ENCODE peak calls at places on chromosomes 16 and 17, in nine cellular contexts. One of them, this sample, is unnamed.

GRCh38 chr17:45265823-45266222 is 3.9 kb upstream of the SPATA32 start:
- DNase-seq in ovary: no peak
- DNase-seq in A549: peak; percentile 57
- DNase-seq in heart left ventricle: no peak
- DNase-seq in NB4: no peak
- DNase-seq in tibial nerve: no peak
- DNase-seq in uterus: no peak
- DNase-seq in body of pancreas: no peak
- DNase-seq in lower leg skin: no peak
- DNase-seq in this sample: no peak

GRCh38 chr17:28326114-28326513 is 7.1 kb downstream of the TMEM97 start:
- DNase-seq in ovary: no peak
- DNase-seq in A549: no peak
- DNase-seq in heart left ventricle: no peak
- DNase-seq in NB4: no peak
- DNase-seq in tibial nerve: no peak
- DNase-seq in uterus: no peak
- DNase-seq in body of pancreas: no peak
- DNase-seq in lower leg skin: peak; percentile 61
- DNase-seq in this sample: no peak

GRCh38 chr16:7137560-7138330 is 194.9 kb upstream of the RBFOX1 start:
- DNase-seq in ovary: no peak
- DNase-seq in A549: peak; percentile 76
- DNase-seq in heart left ventricle: no peak
- DNase-seq in NB4: no peak
- DNase-seq in tibial nerve: no peak
- DNase-seq in uterus: no peak
- DNase-seq in body of pancreas: no peak
- DNase-seq in lower leg skin: no peak
- DNase-seq in this sample: no peak

GRCh38 chr16:89912627-89913026 is 6.0 kb upstream of the MC1R start:
- DNase-seq in ovary: no peak
- DNase-seq in A549: no peak
- DNase-seq in heart left ventricle: no peak
- DNase-seq in NB4: no peak
- DNase-seq in tibial nerve: no peak
- DNase-seq in uterus: no peak
- DNase-seq in body of pancreas: no peak
- DNase-seq in lower leg skin: no peak
- DNase-seq in this sample: no peak

GRCh38 chr17:65050438-65050837 is 6.1 kb downstream of the GNA13 start:
- DNase-seq in ovary: no peak
- DNase-seq in A549: no peak
- DNase-seq in heart left ventricle: no peak
- DNase-seq in NB4: no peak
- DNase-seq in tibial nerve: no peak
- DNase-seq in uterus: no peak
- DNase-seq in body of pancreas: no peak
- DNase-seq in lower leg skin: no peak
- DNase-seq in this sample: no peak

GRCh38 chr17:76598004-76598439 is 12.4 kb upstream of the ST6GALNAC2 start:
- DNase-seq in ovary: no peak
- DNase-seq in A549: no peak
- DNase-seq in heart left ventricle: no peak
- DNase-seq in NB4: peak; percentile 78
- DNase-seq in tibial nerve: no peak
- DNase-seq in uterus: no peak
- DNase-seq in body of pancreas: no peak
- DNase-seq in lower leg skin: no peak
- DNase-seq in this sample: no peak

GRCh38 chr17:61009619-61010018 is 332.0 kb downstream of the BCAS3 start:
- DNase-seq in ovary: no peak
- DNase-seq in A549: no peak
- DNase-seq in heart left ventricle: peak; percentile 31
- DNase-seq in NB4: no peak
- DNase-seq in tibial nerve: no peak
- DNase-seq in uterus: no peak
- DNase-seq in body of pancreas: no peak
- DNase-seq in lower leg skin: no peak
- DNase-seq in this sample: no peak

GRCh38 chr17:73205326-73205980 is 12.6 kb downstream of the COG1 start:
- DNase-seq in ovary: no peak
- DNase-seq in A549: no peak
- DNase-seq in heart left ventricle: no peak
- DNase-seq in NB4: no peak
- DNase-seq in tibial nerve: no peak
- DNase-seq in uterus: no peak
- DNase-seq in body of pancreas: no peak
- DNase-seq in lower leg skin: peak; percentile 59
- DNase-seq in this sample: no peak

GRCh38 chr16:84643180-84643583 is 5.1 kb upstream of the KLHL36 start:
- DNase-seq in ovary: peak; percentile 89
- DNase-seq in A549: no peak
- DNase-seq in heart left ventricle: peak; percentile 67
- DNase-seq in NB4: peak; percentile 73
- DNase-seq in tibial nerve: peak; percentile 81
- DNase-seq in uterus: peak; percentile 88
- DNase-seq in body of pancreas: peak; percentile 41
- DNase-seq in lower leg skin: peak; percentile 94
- DNase-seq in this sample: no peak

GRCh38 chr16:87126403-87127025 is 190.7 kb downstream of the C16orf95 start:
- DNase-seq in ovary: no peak
- DNase-seq in A549: no peak
- DNase-seq in heart left ventricle: no peak
- DNase-seq in NB4: no peak
- DNase-seq in tibial nerve: no peak
- DNase-seq in uterus: no peak
- DNase-seq in body of pancreas: no peak
- DNase-seq in lower leg skin: peak; percentile 68
- DNase-seq in this sample: no peak

GRCh38 chr17:9729735-9730420 is 61.5 kb downstream of the DHRS7C start:
- DNase-seq in ovary: no peak
- DNase-seq in A549: peak; percentile 69
- DNase-seq in heart left ventricle: no peak
- DNase-seq in NB4: no peak
- DNase-seq in tibial nerve: no peak
- DNase-seq in uterus: no peak
- DNase-seq in body of pancreas: no peak
- DNase-seq in lower leg skin: no peak
- DNase-seq in this sample: no peak

DNA sequence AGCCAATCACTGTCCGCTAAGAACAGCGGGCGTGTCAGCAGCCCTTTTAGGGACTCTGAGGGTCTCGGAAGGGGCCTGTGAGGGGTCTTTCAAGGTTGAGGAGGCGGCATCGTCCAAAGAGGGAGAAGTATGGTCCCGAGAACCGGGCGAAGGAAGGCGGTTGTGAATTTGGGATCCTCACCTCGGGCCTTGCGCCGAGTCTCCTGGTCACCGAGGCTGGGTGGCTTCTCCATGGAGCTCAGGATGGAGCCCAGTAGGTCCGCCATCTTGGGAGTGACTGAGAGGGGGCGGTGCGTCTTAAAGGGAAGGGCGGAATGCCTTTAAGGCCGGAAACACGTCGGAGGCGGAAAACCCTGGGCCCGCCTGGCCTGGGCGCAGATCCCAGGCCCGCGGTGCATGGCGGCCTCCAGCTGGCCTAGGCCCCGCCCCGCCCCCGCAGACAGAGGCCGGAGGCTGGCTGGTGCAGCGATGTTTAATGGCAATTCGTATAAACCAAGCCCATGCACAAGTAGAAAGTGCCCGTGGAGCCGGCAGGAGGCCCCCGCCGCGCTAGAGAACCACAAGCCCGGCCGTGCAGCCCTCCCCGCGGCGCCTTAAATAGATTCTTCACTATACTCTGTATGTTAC is at the start of gene SPAG7:
- DNase-seq in ovary: peak; percentile 92
- DNase-seq in A549: peak; percentile 99
- DNase-seq in heart left ventricle: peak; percentile 95
- DNase-seq in NB4: peak; percentile 95
- DNase-seq in tibial nerve: peak; percentile 91
- DNase-seq in uterus: peak; percentile 93
- DNase-seq in body of pancreas: peak; percentile 96
- DNase-seq in lower leg skin: peak; percentile 99
- DNase-seq in this sample: peak; percentile 99
- TF ChIP-seq POLR2A in ovary: peak; percentile 88
- TF ChIP-seq POLR2A in A549: peak; percentile 80
- TF ChIP-seq POLR2A in heart left ventricle: peak; percentile 68
- TF ChIP-seq POLR2A in NB4: peak; percentile 12
- TF ChIP-seq POLR2A in tibial nerve: peak; percentile 66
- TF ChIP-seq POLR2A in uterus: peak; percentile 53
- TF ChIP-seq POLR2A in body of pancreas: peak; percentile 91
- TF ChIP-seq POLR2A in lower leg skin: no peak
- TF ChIP-seq POLR2A in this sample: peak; percentile 92

GRCh38 chr17:82230627-82231311 is 1.9 kb downstream of the SLC16A3 start:
- DNase-seq in ovary: peak; percentile 83
- DNase-seq in A549: peak; percentile 92
- DNase-seq in heart left ventricle: peak; percentile 90
- DNase-seq in NB4: peak; percentile 89
- DNase-seq in tibial nerve: peak; percentile 71
- DNase-seq in uterus: peak; percentile 82
- DNase-seq in body of pancreas: no peak
- DNase-seq in lower leg skin: peak; percentile 96
- DNase-seq in this sample: peak; percentile 85
- TF ChIP-seq POLR2A in ovary: no peak
- TF ChIP-seq POLR2A in A549: no peak
- TF ChIP-seq POLR2A in heart left ventricle: peak; percentile 29
- TF ChIP-seq POLR2A in NB4: no peak
- TF ChIP-seq POLR2A in tibial nerve: no peak
- TF ChIP-seq POLR2A in uterus: no peak
- TF ChIP-seq POLR2A in body of pancreas: no peak
- TF ChIP-seq POLR2A in lower leg skin: no peak
- TF ChIP-seq POLR2A in this sample: no peak

GRCh38 chr17:44217738-44218343 is 1.6 kb downstream of the UBTF start:
- DNase-seq in ovary: no peak
- DNase-seq in A549: no peak
- DNase-seq in heart left ventricle: peak; percentile 43
- DNase-seq in NB4: no peak
- DNase-seq in tibial nerve: no peak
- DNase-seq in uterus: no peak
- DNase-seq in body of pancreas: no peak
- DNase-seq in lower leg skin: peak; percentile 89
- DNase-seq in this sample: no peak

GRCh38 chr17:44219636-44220210 is at the start of gene UBTF:
- DNase-seq in ovary: peak; percentile 82
- DNase-seq in A549: peak; percentile 78
- DNase-seq in heart left ventricle: peak; percentile 86
- DNase-seq in NB4: peak; percentile 86
- DNase-seq in tibial nerve: no peak
- DNase-seq in uterus: peak; percentile 73
- DNase-seq in body of pancreas: peak; percentile 71
- DNase-seq in lower leg skin: peak; percentile 92
- DNase-seq in this sample: peak; percentile 81

GRCh38 chr17:44218344-44219125 is 940 bp downstream of the UBTF start:
- DNase-seq in ovary: peak; percentile 87
- DNase-seq in A549: peak; percentile 93
- DNase-seq in heart left ventricle: peak; percentile 93
- DNase-seq in NB4: peak; percentile 94
- DNase-seq in tibial nerve: peak; percentile 74
- DNase-seq in uterus: peak; percentile 85
- DNase-seq in body of pancreas: peak; percentile 88
- DNase-seq in lower leg skin: peak; percentile 97
- DNase-seq in this sample: peak; percentile 94

GRCh38 chr17:44220211-44221071 is 966 bp upstream of the UBTF start:
- DNase-seq in ovary: peak; percentile 48
- DNase-seq in A549: peak; percentile 64
- DNase-seq in heart left ventricle: peak; percentile 55
- DNase-seq in NB4: peak; percentile 74
- DNase-seq in tibial nerve: no peak
- DNase-seq in uterus: no peak
- DNase-seq in body of pancreas: peak; percentile 62
- DNase-seq in lower leg skin: peak; percentile 90
- DNase-seq in this sample: peak; percentile 86

DNA sequence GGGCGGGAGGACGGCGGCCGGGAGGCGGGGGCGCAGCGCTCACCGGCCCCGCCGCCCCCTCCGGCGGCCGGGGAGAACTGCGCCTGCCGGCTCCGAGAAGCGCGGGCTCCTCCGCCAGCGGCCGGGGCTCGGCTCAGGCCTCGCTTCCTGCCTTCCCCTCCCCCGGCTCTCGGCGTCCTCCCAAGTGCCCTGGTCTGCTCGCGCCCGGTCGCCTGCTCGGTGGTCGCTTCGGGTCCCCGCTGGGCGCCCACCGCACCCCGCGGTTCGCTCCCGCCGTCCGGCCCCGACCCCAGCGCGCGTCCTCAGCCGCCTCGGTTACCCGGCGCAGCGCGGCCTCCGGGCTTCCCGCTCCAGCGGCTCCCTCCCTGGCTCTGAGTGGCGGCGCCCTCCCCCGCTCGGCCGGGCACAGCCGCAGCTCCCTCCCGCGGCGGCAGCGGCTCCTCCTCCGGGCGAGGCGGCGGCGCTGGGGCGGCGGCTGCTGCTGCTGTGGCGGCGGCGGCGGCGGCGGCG is 294 bp downstream of the UBTF start:
- DNase-seq in ovary: peak; percentile 69
- DNase-seq in A549: peak; percentile 81
- DNase-seq in heart left ventricle: peak; percentile 70
- DNase-seq in NB4: peak; percentile 79
- DNase-seq in tibial nerve: no peak
- DNase-seq in uterus: peak; percentile 66
- DNase-seq in body of pancreas: peak; percentile 71
- DNase-seq in lower leg skin: peak; percentile 93
- DNase-seq in this sample: peak; percentile 87
- TF ChIP-seq POLR2A in ovary: no peak
- TF ChIP-seq POLR2A in A549: no peak
- TF ChIP-seq POLR2A in heart left ventricle: peak; percentile 28
- TF ChIP-seq POLR2A in NB4: no peak
- TF ChIP-seq POLR2A in tibial nerve: no peak
- TF ChIP-seq POLR2A in uterus: no peak
- TF ChIP-seq POLR2A in body of pancreas: peak; percentile 38
- TF ChIP-seq POLR2A in lower leg skin: no peak
- TF ChIP-seq POLR2A in this sample: peak; percentile 59

GRCh38 chr17:74799097-74799496 is 23.0 kb upstream of the NAT9 start:
- DNase-seq in ovary: no peak
- DNase-seq in A549: no peak
- DNase-seq in heart left ventricle: no peak
- DNase-seq in NB4: no peak
- DNase-seq in tibial nerve: no peak
- DNase-seq in uterus: no peak
- DNase-seq in body of pancreas: no peak
- DNase-seq in lower leg skin: no peak
- DNase-seq in this sample: no peak
- TF ChIP-seq POLR2A in ovary: no peak
- TF ChIP-seq POLR2A in A549: no peak
- TF ChIP-seq POLR2A in heart left ventricle: no peak
- TF ChIP-seq POLR2A in NB4: no peak
- TF ChIP-seq POLR2A in tibial nerve: no peak
- TF ChIP-seq POLR2A in uterus: no peak
- TF ChIP-seq POLR2A in body of pancreas: no peak
- TF ChIP-seq POLR2A in lower leg skin: no peak
- TF ChIP-seq POLR2A in this sample: no peak